ENCODE peak calls at places on chromosomes 5 and 9, in nine cellular contexts. One of them, this sample, is unnamed.

GRCh38 chr5:150120062-150120441 is 33.7 kb upstream of the CSF1R start:
- DNase-seq in EH: no peak
- DNase-seq in activated T-helper 2 cell treated with anti-CD3 and anti-CD28 coated beads, Interferon-gamma antibody, Interleukin-2, Interleukin-4, amounts not matched to agents 10 μg/mL and 5 μg/mL and 100 μg/mL, durations not matched to agents 14 hours and 24 hours and 36 hours: no peak
- DNase-seq in stimulated activated CD8-positive, alpha-beta memory T cell treated with anti-CD3 and anti-CD28 coated beads, Interleukin-4, amount 100 ng/mL, for 1 hour: no peak
- DNase-seq in NCI-H82: no peak
- DNase-seq in AG09319: no peak
- DNase-seq in choroid plexus epithelial cell: peak
- DNase-seq in activated T-cell treated with anti-CD3 and anti-CD28 coated beads, Interleukin-2, amount 50 U/mL, for 4 hours: no peak
- DNase-seq in EL: no peak
- DNase-seq in this sample: no peak

GRCh38 chr5:38582662-38583061 is 26.2 kb upstream of the LIFR start:
- DNase-seq in activated T-helper 2 cell treated with anti-CD3 and anti-CD28 coated beads, Interferon-gamma antibody, Interleukin-2, Interleukin-4, amounts not matched to agents 10 μg/mL and 5 μg/mL and 100 μg/mL, durations not matched to agents 14 hours and 24 hours and 36 hours: no peak
- DNase-seq in EL: no peak
- DNase-seq in stimulated activated CD8-positive, alpha-beta memory T cell treated with anti-CD3 and anti-CD28 coated beads, Interleukin-4, amount 100 ng/mL, for 1 hour: no peak
- DNase-seq in AG09319: no peak
- DNase-seq in activated T-cell treated with anti-CD3 and anti-CD28 coated beads, Interleukin-2, amount 50 U/mL, for 4 hours: no peak
- DNase-seq in choroid plexus epithelial cell: no peak
- DNase-seq in NCI-H82: no peak
- DNase-seq in EH: no peak
- DNase-seq in this sample: no peak

GRCh38 chr9:14433841-14434511 is 120.0 kb upstream of the NFIB start:
- DNase-seq in activated T-cell treated with anti-CD3 and anti-CD28 coated beads, Interleukin-2, amount 50 U/mL, for 4 hours: no peak
- DNase-seq in EL: peak
- DNase-seq in EH: peak
- DNase-seq in NCI-H82: peak
- DNase-seq in choroid plexus epithelial cell: peak
- DNase-seq in activated T-helper 2 cell treated with anti-CD3 and anti-CD28 coated beads, Interferon-gamma antibody, Interleukin-2, Interleukin-4, amounts not matched to agents 10 μg/mL and 5 μg/mL and 100 μg/mL, durations not matched to agents 14 hours and 24 hours and 36 hours: no peak
- DNase-seq in stimulated activated CD8-positive, alpha-beta memory T cell treated with anti-CD3 and anti-CD28 coated beads, Interleukin-4, amount 100 ng/mL, for 1 hour: no peak
- DNase-seq in AG09319: peak
- DNase-seq in this sample: no peak

GRCh38 chr9:97905228-97905627 is 17.1 kb downstream of the TRMO start:
- DNase-seq in NCI-H82: no peak
- DNase-seq in EH: no peak
- DNase-seq in activated T-cell treated with anti-CD3 and anti-CD28 coated beads, Interleukin-2, amount 50 U/mL, for 4 hours: peak
- DNase-seq in stimulated activated CD8-positive, alpha-beta memory T cell treated with anti-CD3 and anti-CD28 coated beads, Interleukin-4, amount 100 ng/mL, for 1 hour: no peak
- DNase-seq in choroid plexus epithelial cell: no peak
- DNase-seq in EL: no peak
- DNase-seq in AG09319: no peak
- DNase-seq in activated T-helper 2 cell treated with anti-CD3 and anti-CD28 coated beads, Interferon-gamma antibody, Interleukin-2, Interleukin-4, amounts not matched to agents 10 μg/mL and 5 μg/mL and 100 μg/mL, durations not matched to agents 14 hours and 24 hours and 36 hours: peak
- DNase-seq in this sample: peak

GRCh38 chr5:74179183-74179582 is 461.3 kb downstream of the ENC1 start:
- DNase-seq in stimulated activated CD8-positive, alpha-beta memory T cell treated with anti-CD3 and anti-CD28 coated beads, Interleukin-4, amount 100 ng/mL, for 1 hour: no peak
- DNase-seq in EH: peak
- DNase-seq in activated T-helper 2 cell treated with anti-CD3 and anti-CD28 coated beads, Interferon-gamma antibody, Interleukin-2, Interleukin-4, amounts not matched to agents 10 μg/mL and 5 μg/mL and 100 μg/mL, durations not matched to agents 14 hours and 24 hours and 36 hours: no peak
- DNase-seq in AG09319: no peak
- DNase-seq in activated T-cell treated with anti-CD3 and anti-CD28 coated beads, Interleukin-2, amount 50 U/mL, for 4 hours: no peak
- DNase-seq in choroid plexus epithelial cell: peak
- DNase-seq in NCI-H82: peak
- DNase-seq in EL: peak
- DNase-seq in this sample: no peak

GRCh38 chr5:80568251-80568650 is 1.8 kb downstream of the ANKRD34B start:
- DNase-seq in EL: no peak
- DNase-seq in AG09319: no peak
- DNase-seq in activated T-cell treated with anti-CD3 and anti-CD28 coated beads, Interleukin-2, amount 50 U/mL, for 4 hours: no peak
- DNase-seq in activated T-helper 2 cell treated with anti-CD3 and anti-CD28 coated beads, Interferon-gamma antibody, Interleukin-2, Interleukin-4, amounts not matched to agents 10 μg/mL and 5 μg/mL and 100 μg/mL, durations not matched to agents 14 hours and 24 hours and 36 hours: no peak
- DNase-seq in stimulated activated CD8-positive, alpha-beta memory T cell treated with anti-CD3 and anti-CD28 coated beads, Interleukin-4, amount 100 ng/mL, for 1 hour: no peak
- DNase-seq in NCI-H82: no peak
- DNase-seq in choroid plexus epithelial cell: no peak
- DNase-seq in EH: no peak
- DNase-seq in this sample: no peak

GRCh38 chr9:135608294-135608998 is 30.9 kb downstream of the GLT6D1 start:
- DNase-seq in AG09319: no peak
- DNase-seq in NCI-H82: no peak
- DNase-seq in EL: no peak
- DNase-seq in choroid plexus epithelial cell: no peak
- DNase-seq in activated T-helper 2 cell treated with anti-CD3 and anti-CD28 coated beads, Interferon-gamma antibody, Interleukin-2, Interleukin-4, amounts not matched to agents 10 μg/mL and 5 μg/mL and 100 μg/mL, durations not matched to agents 14 hours and 24 hours and 36 hours: no peak
- DNase-seq in stimulated activated CD8-positive, alpha-beta memory T cell treated with anti-CD3 and anti-CD28 coated beads, Interleukin-4, amount 100 ng/mL, for 1 hour: no peak
- DNase-seq in EH: no peak
- DNase-seq in activated T-cell treated with anti-CD3 and anti-CD28 coated beads, Interleukin-2, amount 50 U/mL, for 4 hours: no peak
- DNase-seq in this sample: no peak

GRCh38 chr5:131957721-131958483 is 12.4 kb upstream of the MEIKIN start:
- DNase-seq in activated T-cell treated with anti-CD3 and anti-CD28 coated beads, Interleukin-2, amount 50 U/mL, for 4 hours: no peak
- DNase-seq in choroid plexus epithelial cell: no peak
- DNase-seq in AG09319: no peak
- DNase-seq in EL: no peak
- DNase-seq in stimulated activated CD8-positive, alpha-beta memory T cell treated with anti-CD3 and anti-CD28 coated beads, Interleukin-4, amount 100 ng/mL, for 1 hour: no peak
- DNase-seq in NCI-H82: peak
- DNase-seq in EH: no peak
- DNase-seq in activated T-helper 2 cell treated with anti-CD3 and anti-CD28 coated beads, Interferon-gamma antibody, Interleukin-2, Interleukin-4, amounts not matched to agents 10 μg/mL and 5 μg/mL and 100 μg/mL, durations not matched to agents 14 hours and 24 hours and 36 hours: no peak
- DNase-seq in this sample: no peak

GRCh38 chr5:143739741-143740140 is 72.2 kb upstream of the HMHB1 start:
- DNase-seq in activated T-helper 2 cell treated with anti-CD3 and anti-CD28 coated beads, Interferon-gamma antibody, Interleukin-2, Interleukin-4, amounts not matched to agents 10 μg/mL and 5 μg/mL and 100 μg/mL, durations not matched to agents 14 hours and 24 hours and 36 hours: no peak
- DNase-seq in EH: no peak
- DNase-seq in activated T-cell treated with anti-CD3 and anti-CD28 coated beads, Interleukin-2, amount 50 U/mL, for 4 hours: no peak
- DNase-seq in NCI-H82: no peak
- DNase-seq in AG09319: no peak
- DNase-seq in stimulated activated CD8-positive, alpha-beta memory T cell treated with anti-CD3 and anti-CD28 coated beads, Interleukin-4, amount 100 ng/mL, for 1 hour: no peak
- DNase-seq in EL: peak
- DNase-seq in choroid plexus epithelial cell: no peak
- DNase-seq in this sample: no peak

GRCh38 chr5:27947088-27947487 is 908.7 kb upstream of the CDH9 start:
- DNase-seq in EL: no peak
- DNase-seq in NCI-H82: peak
- DNase-seq in activated T-cell treated with anti-CD3 and anti-CD28 coated beads, Interleukin-2, amount 50 U/mL, for 4 hours: no peak
- DNase-seq in activated T-helper 2 cell treated with anti-CD3 and anti-CD28 coated beads, Interferon-gamma antibody, Interleukin-2, Interleukin-4, amounts not matched to agents 10 μg/mL and 5 μg/mL and 100 μg/mL, durations not matched to agents 14 hours and 24 hours and 36 hours: no peak
- DNase-seq in stimulated activated CD8-positive, alpha-beta memory T cell treated with anti-CD3 and anti-CD28 coated beads, Interleukin-4, amount 100 ng/mL, for 1 hour: no peak
- DNase-seq in AG09319: no peak
- DNase-seq in EH: no peak
- DNase-seq in choroid plexus epithelial cell: peak
- DNase-seq in this sample: no peak

This sample was measured in T-helper 9 cell.